ENCODE peak calls at places on chromosomes 7 and 10, in five cellular contexts. T is AG10803; V is stimulated activated CD4-positive, alpha-beta T cell treated with anti-CD3 and anti-CD28 coated beads, Interleukin-15, amount 100 ng/mL, for 24 hours; N is psoas muscle; H is fibroblast of the aortic adventitia. G is an unnamed sample.

GRCh38 chr10:58948303-58948702 is 228.1 kb upstream of the PHYHIPL start:
- DNase-seq in T (no peak), V (no peak), N (no peak), H (no peak), G (no peak)

GRCh38 chr7:151895008-151895661 is 18.2 kb upstream of the PRKAG2 start:
- DNase-seq in T (no peak), V (no peak), N (no peak), H (no peak), G (no peak)

GRCh38 chr10:23419201-23419600 is 19.7 kb upstream of the OTUD1 start:
- DNase-seq in T (no peak), V (no peak), N (no peak), H (no peak), G (no peak)

GRCh38 chr10:97765201-97765600 is 6.6 kb downstream of the SFRP5 start:
- DNase-seq in T (no peak), V (no peak), N (no peak), H (no peak), G (no peak)

GRCh38 chr7:124700655-124701054 is 64.9 kb downstream of the GPR37 start:
- DNase-seq in T (no peak), V (no peak), N (no peak), H (no peak), G (no peak)

GRCh38 chr7:110148054-110148453 is 942.9 kb upstream of the LRRN3 start:
- DNase-seq in T (no peak), V (no peak), N (no peak), H (no peak), G (no peak)

GRCh38 chr10:34716958-34717357 is 98.1 kb downstream of the PARD3 start:
- DNase-seq in T (no peak), V (no peak), N (no peak), H (no peak), G (no peak)

GRCh38 chr7:30548762-30549344 is 44.2 kb upstream of the GGCT start:
- DNase-seq in T (peak; percentile 60), V (peak; percentile 56), N (peak; percentile 51), H (peak; percentile 80), G (peak; percentile 50)

GRCh38 chr10:92695679-92696605 is 6.2 kb downstream of the HHEX start:
- DNase-seq in T (peak; percentile 24), V (no peak), N (peak; percentile 31), H (peak; percentile 40), G (no peak)

GRCh38 chr7:18667466-18667865 is 171.9 kb downstream of the HDAC9 start:
- DNase-seq in T (peak; percentile 70), V (no peak), N (no peak), H (peak; percentile 81), G (no peak)

GRCh38 chr7:82050134-82050533 is 280.3 kb upstream of the HGF start:
- DNase-seq in T (peak; percentile 85), V (no peak), N (no peak), H (peak; percentile 83), G (no peak)

GRCh38 chr7:133024604-133025003 is 57.3 kb downstream of the CHCHD3 start:
- DNase-seq in T (no peak), V (no peak), N (no peak), H (no peak), G (no peak)

G was measured in activated CD8-positive, alpha-beta T cell treated with anti-CD3 and anti-CD28 coated beads for 36 hours.